ENCODE peak calls at places on chromosomes 12 and 14, in eight cellular contexts. T, B, W, H, M, E, L and K are unnamed samples. For H3K36me3 and H3K4me1, the result is how much of the 10 kb centered on the place peaks cover.

GRCh38 chr12:6193853-6194815 is 6.1 kb upstream of the CD9 start:
- DNase-seq in T (peak), B (no peak), W (no peak), H (no peak), M (peak), E (no peak), L (peak), K (peak)

GRCh38 chr14:87566986-87567385 is 426.0 kb downstream of the GALC start:
- DNase-seq in T (no peak), B (no peak), W (no peak), H (peak), M (no peak), E (no peak), L (peak), K (no peak)

GRCh38 chr12:121776190-121777098 is 17.0 kb downstream of the RHOF start:
- DNase-seq in T (peak), B (peak), W (peak), H (peak), M (peak), E (peak), L (peak), K (peak)

GRCh38 chr14:32013083-32013482 is 64.0 kb upstream of the ARHGAP5 start:
- DNase-seq in T (no peak), B (no peak), W (no peak), H (no peak), M (no peak), E (no peak), L (no peak), K (no peak)

GRCh38 chr12:50224026-50224692 is 57.0 kb upstream of the CERS5 start:
- DNase-seq in T (peak), B (no peak), W (no peak), H (peak), M (peak), E (no peak), L (peak), K (peak)

GRCh38 chr12:4106617-4107016 is 166.9 kb upstream of the CCND2 start:
- DNase-seq in T (no peak), B (no peak), W (no peak), H (no peak), M (no peak), E (no peak), L (no peak), K (no peak)

GRCh38 chr12:113478351-113479011 is 6.8 kb upstream of the LHX5 start:
- DNase-seq in T (no peak), B (no peak), W (no peak), H (no peak), M (no peak), E (no peak), L (no peak), K (no peak)

GRCh38 chr14:90109858-90110257 is 48.1 kb downstream of the KCNK13 start:
- DNase-seq in T (peak), B (no peak), W (no peak), H (no peak), M (no peak), E (no peak), L (no peak), K (no peak)

GRCh38 chr12:59808317-59808910 is 212.6 kb downstream of the SLC16A7 start:
- DNase-seq in T (peak), B (peak), W (no peak), H (peak), M (peak), E (no peak), L (peak), K (no peak)

GRCh38 chr12:54463034-54463433 is 10.4 kb downstream of the GTSF1 start:
- DNase-seq in T (no peak), B (no peak), W (no peak), H (peak), M (no peak), E (no peak), L (no peak), K (no peak)

GRCh38 chr12:75933136-75933535 is 98.4 kb downstream of the PHLDA1 start:
- DNase-seq in T (no peak), B (no peak), W (no peak), H (peak), M (no peak), E (no peak), L (peak), K (no peak)

GRCh38 chr14:50230601-50231474 is 540 bp downstream of the SOS2 start:
- DNase-seq in T (peak), B (no peak), W (peak), H (peak), M (peak), E (peak), L (peak), K (peak)

GRCh38 chr12:26874501-26875296 is 41.7 kb upstream of the ITPR2 start:
- DNase-seq in T (no peak), B (no peak), W (no peak), H (no peak), M (peak), E (no peak), L (no peak), K (no peak)

GRCh38 chr14:90705052-90705392 is 111.2 kb downstream of the TTC7B start:
- DNase-seq in T (no peak), B (no peak), W (no peak), H (no peak), M (no peak), E (no peak), L (no peak), K (no peak)

GRCh38 chr12:57418255-57418654 is 12.6 kb downstream of the R3HDM2 start:
- DNase-seq in T (no peak), B (no peak), W (peak), H (no peak), M (no peak), E (no peak), L (no peak), K (no peak)

GRCh38 chr12:80400591-80400991 is 43.4 kb upstream of the PTPRQ start:
- DNase-seq in T (no peak), B (no peak), W (peak), H (no peak), M (no peak), E (peak), L (no peak), K (no peak)

GRCh38 chr14:56247495-56248087 is 129.4 kb downstream of the PELI2 start:
- DNase-seq in T (no peak), B (no peak), W (no peak), H (peak), M (no peak), E (no peak), L (no peak), K (no peak)

GRCh38 chr12:38137716-38138115 is 178.9 kb upstream of the ALG10B start:
- DNase-seq in T (no peak), B (no peak), W (no peak), H (no peak), M (no peak), E (peak), L (no peak), K (no peak)

GRCh38 chr14:106442857-106443256 is 916.5 kb downstream of the TMEM121 start:
- DNase-seq in T (no peak), B (no peak), W (no peak), H (no peak), M (peak), E (no peak), L (no peak), K (peak)

GRCh38 chr12:53224897-53225634 is 6.9 kb downstream of the RARG start:
- DNase-seq in T (no peak), B (no peak), W (no peak), H (peak), M (no peak), E (peak), L (no peak), K (no peak)

GRCh38 chr14:30291216-30291615 is 267.7 kb upstream of the G2E3 start:
- DNase-seq in T (no peak), B (no peak), W (no peak), H (peak), M (no peak), E (no peak), L (no peak), K (no peak)

GRCh38 chr14:20794644-20795369 is 7.8 kb downstream of the RNASE1 start:
- DNase-seq in T (no peak), B (no peak), W (no peak), H (peak), M (no peak), E (no peak), L (no peak), K (no peak)

GRCh38 chr12:6326316-6326959 is 15.4 kb downstream of the TNFRSF1A start:
- DNase-seq in T (no peak), B (no peak), W (no peak), H (peak), M (no peak), E (no peak), L (peak), K (peak)

GRCh38 chr12:25708661-25709060 is 155.6 kb upstream of the LMNTD1 start:
- DNase-seq in T (no peak), B (no peak), W (no peak), H (no peak), M (no peak), E (no peak), L (no peak), K (no peak)

GRCh38 chr12:49109631-49110172 is 945 bp downstream of the LMBR1L start:
- DNase-seq in T (no peak), B (no peak), W (no peak), H (no peak), M (no peak), E (no peak), L (no peak), K (no peak)

GRCh38 chr14:25132734-25133422 is 82.9 kb upstream of the STXBP6 start:
- DNase-seq in T (no peak), B (peak), W (peak), H (peak), M (peak), E (peak), L (peak), K (peak)

GRCh38 chr12:96274331-96274730 is 80.2 kb downstream of the ELK3 start:
- DNase-seq in T (no peak), B (no peak), W (no peak), H (peak), M (no peak), E (no peak), L (no peak), K (no peak)

GRCh38 chr12:5546616-5547015 is 114.7 kb downstream of the NTF3 start:
- DNase-seq in T (no peak), B (no peak), W (no peak), H (peak), M (no peak), E (no peak), L (no peak), K (no peak)

GRCh38 chr12:81330480-81330879 is 252.6 kb downstream of the ACSS3 start:
- DNase-seq in T (no peak), B (no peak), W (no peak), H (no peak), M (no peak), E (no peak), L (no peak), K (no peak)

GRCh38 chr12:67772276-67773169 is 124.0 kb downstream of the DYRK2 start:
- DNase-seq in T (no peak), B (peak), W (no peak), H (peak), M (no peak), E (no peak), L (peak), K (no peak)

DNA sequence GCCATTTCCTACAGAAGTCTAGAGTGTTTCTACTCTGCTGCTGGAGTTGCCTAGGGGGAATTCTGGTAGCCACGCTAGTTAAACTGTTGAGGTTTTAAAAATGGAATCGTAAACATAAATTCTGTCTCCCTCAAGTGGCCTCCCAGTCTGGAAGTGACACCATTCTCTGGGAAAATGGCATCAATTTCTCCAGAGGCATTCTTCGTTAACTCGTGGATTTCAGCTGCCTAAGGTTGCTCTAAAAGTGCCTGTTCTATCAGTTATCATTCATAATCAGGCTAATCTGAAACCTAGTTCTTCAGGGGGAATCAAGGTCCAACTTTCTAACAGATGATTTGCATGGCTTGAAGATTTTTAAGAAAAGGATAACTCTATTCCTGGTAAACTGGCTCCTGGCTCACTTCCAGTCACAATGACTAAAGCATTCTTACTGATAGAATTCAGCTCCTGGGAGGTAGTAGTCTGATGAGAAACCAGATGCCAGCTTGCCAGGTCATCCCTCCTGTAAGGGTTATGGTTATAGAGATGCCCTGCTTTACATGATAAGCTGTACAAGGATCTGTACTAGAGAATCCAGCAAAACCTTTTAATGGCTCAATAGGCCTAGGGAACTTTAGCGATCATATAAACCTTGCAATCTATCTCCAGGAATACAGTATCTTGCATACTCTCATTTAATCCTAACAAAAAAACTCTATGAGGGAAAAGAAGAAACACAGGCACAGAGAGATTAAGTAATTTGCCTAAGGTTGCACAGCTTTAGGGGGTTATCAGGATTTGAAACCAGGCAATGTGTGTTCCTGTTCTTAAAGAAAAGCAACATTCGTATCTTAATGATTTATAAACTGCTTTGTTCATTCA is 1.5 kb downstream of the L3HYPDH start:
- DNase-seq in T (peak), B (no peak), W (no peak), H (peak), M (no peak), E (no peak), L (peak), K (no peak)
- H3K27ac ChIP-seq in T (peak), B (no peak), W (peak), H (peak), M (no peak), E (peak), L (peak), K (peak)

GRCh38 chr12:132066749-132067148 is 77.4 kb downstream of the DDX51 start:
- DNase-seq in T (no peak), B (no peak), W (no peak), H (no peak), M (no peak), E (no peak), L (no peak), K (no peak)

GRCh38 chr12:132068250-132068649 is 75.9 kb downstream of the DDX51 start:
- DNase-seq in T (no peak), B (no peak), W (no peak), H (no peak), M (no peak), E (no peak), L (no peak), K (no peak)

GRCh38 chr12:132066345-132066685 is 77.8 kb downstream of the DDX51 start:
- DNase-seq in T (no peak), B (no peak), W (no peak), H (no peak), M (no peak), E (no peak), L (no peak), K (peak)

GRCh38 chr12:132065609-132066344 is 78.3 kb downstream of the DDX51 start:
- DNase-seq in T (no peak), B (no peak), W (no peak), H (no peak), M (no peak), E (no peak), L (no peak), K (no peak)

GRCh38 chr12:132067182-132067581 is 76.9 kb downstream of the DDX51 start:
- DNase-seq in T (no peak), B (no peak), W (no peak), H (no peak), M (no peak), E (no peak), L (no peak), K (no peak)
- H3K36me3 ChIP-seq in T (under half), B (half or more), W (half or more), H (under half), M (under half), E (under half), L (under half), K (under half)

DNA sequence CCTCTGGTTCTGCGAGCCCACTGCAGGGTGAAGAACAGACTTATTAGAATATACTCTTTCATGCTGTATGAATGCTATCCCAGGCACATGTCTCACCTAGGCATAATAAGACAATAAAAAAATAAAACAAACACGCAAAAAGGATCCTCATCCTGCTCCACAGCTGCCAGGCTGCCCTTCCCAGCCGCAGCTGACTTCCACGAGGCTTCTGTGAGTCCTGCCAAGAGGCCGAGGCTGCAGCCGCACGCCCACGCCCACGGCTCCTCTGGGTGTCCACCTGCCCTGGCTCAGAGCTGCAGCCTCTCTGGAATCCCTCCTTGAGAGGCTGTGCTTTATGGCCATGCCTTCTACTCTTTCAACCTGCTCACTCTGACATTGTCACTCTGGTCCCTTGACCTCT is 6.9 kb downstream of the SMIM41 start:
- DNase-seq in T (no peak), B (no peak), W (no peak), H (peak), M (no peak), E (peak), L (no peak), K (no peak)
- H3K4me1 ChIP-seq in T (under half), B (under half), W (under half), H (under half), M (under half), E (under half), L (under half), K (under half)

DNA sequence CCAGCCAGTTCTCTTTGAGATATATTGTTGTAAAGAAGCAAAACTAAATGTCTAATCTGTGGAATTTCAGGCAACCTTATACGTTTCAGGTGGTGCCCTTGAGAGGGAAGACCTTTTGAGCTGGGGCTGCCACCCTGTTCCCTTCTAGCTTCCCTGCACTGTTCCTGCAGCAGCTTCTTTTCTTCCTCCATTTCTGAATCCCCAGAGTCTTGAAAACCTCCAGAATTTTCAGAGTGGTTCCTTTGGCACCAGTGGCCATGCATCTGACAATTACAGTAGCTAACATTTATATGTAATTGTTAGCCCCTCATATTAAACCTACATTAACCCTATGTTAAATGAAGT is 271.3 kb downstream of the ZFP36L1 start:
- DNase-seq in T (no peak), B (no peak), W (no peak), H (no peak), M (no peak), E (no peak), L (no peak), K (no peak)
- H3K27ac ChIP-seq in T (peak), B (peak), W (peak), H (no peak), M (no peak), E (peak), L (peak), K (no peak)

GRCh38 chr14:63995285-63995684 is 142.5 kb downstream of the SYNE2 start:
- DNase-seq in T (no peak), B (no peak), W (no peak), H (no peak), M (no peak), E (no peak), L (no peak), K (no peak)

GRCh38 chr14:63993992-63994391 is 141.2 kb downstream of the SYNE2 start:
- DNase-seq in T (no peak), B (no peak), W (no peak), H (no peak), M (no peak), E (no peak), L (no peak), K (no peak)

GRCh38 chr14:63992858-63993257 is 140.1 kb downstream of the SYNE2 start:
- DNase-seq in T (no peak), B (no peak), W (no peak), H (no peak), M (no peak), E (no peak), L (no peak), K (no peak)

GRCh38 chr14:63996016-63996415 is 143.2 kb downstream of the SYNE2 start:
- DNase-seq in T (no peak), B (no peak), W (no peak), H (no peak), M (no peak), E (no peak), L (no peak), K (no peak)

DNA sequence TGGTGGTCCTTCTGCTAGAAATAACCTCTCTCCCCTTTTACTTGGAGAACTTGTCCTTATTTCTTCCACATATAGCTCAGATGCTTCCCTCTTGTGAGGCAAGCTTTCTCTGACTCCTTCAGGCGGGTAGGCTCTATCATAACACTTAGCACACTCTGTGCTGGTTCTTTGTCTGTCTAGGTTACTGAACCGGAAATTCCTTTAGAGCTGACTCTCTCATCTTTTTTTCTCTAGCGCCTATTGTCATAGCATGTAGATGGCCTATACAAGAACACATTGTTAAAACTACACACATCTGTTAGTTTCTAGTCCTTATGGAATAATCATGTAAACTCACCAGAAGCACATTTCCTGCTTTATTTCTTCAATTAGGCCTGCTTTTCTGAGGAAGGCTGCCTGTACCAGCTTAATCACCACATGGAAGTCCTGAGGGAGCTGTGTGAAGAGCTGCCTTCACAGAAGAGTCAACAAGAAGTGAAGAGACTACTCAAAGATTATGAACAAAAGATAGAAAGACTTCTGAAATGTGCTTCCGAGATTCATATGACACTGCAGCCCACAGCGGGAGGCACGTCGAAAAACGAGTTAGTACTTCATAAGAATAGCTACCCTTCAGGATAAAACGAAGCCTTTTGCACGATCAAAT is 143.9 kb downstream of the SYNE2 start:
- DNase-seq in T (no peak), B (no peak), W (no peak), H (no peak), M (no peak), E (no peak), L (no peak), K (no peak)
- H3K36me3 ChIP-seq in T (under half), B (half or more), W (half or more), H (under half), M (under half), E (under half), L (under half), K (under half)

DNA sequence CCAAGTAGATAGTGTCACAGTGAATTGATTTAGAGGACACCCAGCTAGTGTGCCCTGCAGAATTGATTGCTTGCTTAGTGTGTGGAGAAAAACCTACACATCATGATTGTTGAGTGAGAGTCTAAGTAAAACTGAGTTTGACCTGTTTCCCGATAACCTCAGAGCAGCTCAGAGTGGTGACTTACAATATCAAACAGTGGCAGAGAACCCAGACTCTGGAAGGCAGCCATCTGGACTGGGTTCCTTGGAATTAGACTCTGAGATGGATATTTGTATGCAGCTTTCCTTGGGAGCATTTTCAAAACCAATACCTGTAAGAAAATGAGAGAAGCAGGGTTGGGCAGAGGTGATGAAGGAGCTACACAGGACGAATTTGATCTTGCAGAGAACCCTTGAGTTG is 109.8 kb downstream of the IPO8 start:
- DNase-seq in T (no peak), B (no peak), W (no peak), H (no peak), M (no peak), E (no peak), L (no peak), K (no peak)
- H3K4me1 ChIP-seq in T (under half), B (under half), W (under half), H (under half), M (under half), E (under half), L (under half), K (under half)

GRCh38 chr14:70640938-70641547 is 673 bp upstream of the TTC9 start:
- DNase-seq in T (peak), B (peak), W (no peak), H (peak), M (peak), E (peak), L (peak), K (peak)
- H3K27ac ChIP-seq in T (peak), B (no peak), W (no peak), H (no peak), M (peak), E (no peak), L (peak), K (peak)